ENCODE peak calls at places on chromosomes 3 and 15, in five cellular contexts. Q, O, J, G and K are unnamed samples.

GRCh38 chr15:33810083-33810595 is 158.2 kb upstream of the CHRM5 start:
- DNase-seq in Q (peak), O (no peak), J (no peak), G (no peak), K (no peak)

GRCh38 chr3:123792473-123793201 is 91.5 kb downstream of the MYLK start:
- DNase-seq in Q (peak), O (peak), J (no peak), G (no peak), K (no peak)

GRCh38 chr3:196995646-196996355 is 27.2 kb upstream of the PIGZ start:
- DNase-seq in Q (no peak), O (no peak), J (peak), G (no peak), K (no peak)

GRCh38 chr3:37907906-37908305 is 46.2 kb downstream of the CTDSPL start:
- DNase-seq in Q (no peak), O (peak), J (no peak), G (no peak), K (no peak)

GRCh38 chr3:160564205-160564922 is 1.0 kb downstream of the KPNA4 start:
- DNase-seq in Q (peak), O (no peak), J (peak), G (no peak), K (no peak)

GRCh38 chr15:89785771-89786135 is 9.6 kb downstream of the MESP2 start:
- DNase-seq in Q (no peak), O (no peak), J (no peak), G (no peak), K (no peak)

GRCh38 chr3:42014443-42014945 is 52.6 kb upstream of the ULK4 start:
- DNase-seq in Q (peak), O (no peak), J (no peak), G (no peak), K (no peak)

GRCh38 chr3:36075491-36075890 is 304.8 kb upstream of the STAC start:
- DNase-seq in Q (no peak), O (peak), J (no peak), G (no peak), K (no peak)

GRCh38 chr15:52178765-52179164 is 12.4 kb downstream of the GNB5 start:
- DNase-seq in Q (no peak), O (no peak), J (no peak), G (no peak), K (peak)

GRCh38 chr3:12143949-12144504 is 14.7 kb downstream of the TIMP4 start:
- DNase-seq in Q (peak), O (peak), J (peak), G (no peak), K (no peak)

GRCh38 chr3:150278843-150279341 is 129.2 kb upstream of the TSC22D2 start:
- DNase-seq in Q (no peak), O (no peak), J (no peak), G (no peak), K (no peak)

DNA sequence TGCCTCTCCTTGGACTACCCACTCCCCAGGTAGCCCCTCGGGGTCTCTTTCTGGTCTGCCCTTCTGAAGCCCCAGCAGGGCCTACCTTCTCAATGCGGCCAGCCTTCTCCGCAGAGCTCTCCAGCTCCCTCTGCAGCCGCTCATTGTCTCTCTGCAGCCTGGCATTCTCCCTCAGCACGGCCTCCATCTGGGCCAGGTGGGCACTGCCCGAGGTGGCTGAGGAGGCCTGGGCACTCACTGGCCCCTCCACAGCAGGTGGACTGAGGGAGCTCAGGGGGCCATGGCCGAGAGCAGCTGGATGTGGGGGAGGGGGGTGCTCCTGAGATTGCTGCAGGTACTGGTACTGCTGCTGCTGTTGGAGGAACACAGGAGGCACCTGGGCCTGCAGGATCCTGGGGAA is 6.8 kb downstream of the AMOTL2 start:
- DNase-seq in Q (no peak), O (no peak), J (peak), G (no peak), K (no peak)
- TF ChIP-seq CTCF in Q (peak), O (peak), J (no peak), G (peak), K (no peak)

GRCh38 chr15:99981223-99981647 is 248.0 kb upstream of the LYSMD4 start:
- DNase-seq in Q (no peak), O (peak), J (no peak), G (no peak), K (no peak)
- TF ChIP-seq CTCF in Q (no peak), O (peak), J (no peak), G (no peak), K (no peak)

DNA sequence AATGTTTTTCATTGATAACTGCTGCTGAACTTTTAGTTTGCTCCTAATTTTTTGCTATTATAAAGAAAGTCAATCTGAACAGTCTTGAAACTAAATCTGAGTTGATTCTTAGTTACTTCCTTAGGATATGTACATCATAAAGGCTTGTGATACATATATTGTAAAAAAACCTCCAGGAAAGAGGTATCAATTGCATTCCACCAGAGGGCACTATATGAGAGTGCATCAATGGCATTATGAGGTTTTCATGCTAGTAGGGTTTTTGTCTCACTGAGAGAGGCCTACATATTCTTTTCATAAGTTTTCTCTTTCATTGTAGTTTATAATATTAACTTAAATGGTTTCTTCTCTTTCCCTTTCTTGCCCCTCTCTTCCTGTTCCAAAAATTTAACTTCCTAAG is 46.9 kb downstream of the PIK3R4 start:
- DNase-seq in Q (peak), O (peak), J (no peak), G (peak), K (no peak)
- TF ChIP-seq CTCF in Q (peak), O (peak), J (no peak), G (peak), K (peak)

GRCh38 chr3:28850186-28850585 is 430.7 kb upstream of the RBMS3 start:
- DNase-seq in Q (no peak), O (no peak), J (no peak), G (no peak), K (no peak)

GRCh38 chr3:28856796-28857195 is 424.1 kb upstream of the RBMS3 start:
- DNase-seq in Q (no peak), O (no peak), J (no peak), G (no peak), K (no peak)

GRCh38 chr3:28853830-28854229 is 427.0 kb upstream of the RBMS3 start:
- DNase-seq in Q (peak), O (no peak), J (no peak), G (no peak), K (no peak)
- TF ChIP-seq CTCF in Q (no peak), O (peak), J (no peak), G (no peak), K (peak)

DNA sequence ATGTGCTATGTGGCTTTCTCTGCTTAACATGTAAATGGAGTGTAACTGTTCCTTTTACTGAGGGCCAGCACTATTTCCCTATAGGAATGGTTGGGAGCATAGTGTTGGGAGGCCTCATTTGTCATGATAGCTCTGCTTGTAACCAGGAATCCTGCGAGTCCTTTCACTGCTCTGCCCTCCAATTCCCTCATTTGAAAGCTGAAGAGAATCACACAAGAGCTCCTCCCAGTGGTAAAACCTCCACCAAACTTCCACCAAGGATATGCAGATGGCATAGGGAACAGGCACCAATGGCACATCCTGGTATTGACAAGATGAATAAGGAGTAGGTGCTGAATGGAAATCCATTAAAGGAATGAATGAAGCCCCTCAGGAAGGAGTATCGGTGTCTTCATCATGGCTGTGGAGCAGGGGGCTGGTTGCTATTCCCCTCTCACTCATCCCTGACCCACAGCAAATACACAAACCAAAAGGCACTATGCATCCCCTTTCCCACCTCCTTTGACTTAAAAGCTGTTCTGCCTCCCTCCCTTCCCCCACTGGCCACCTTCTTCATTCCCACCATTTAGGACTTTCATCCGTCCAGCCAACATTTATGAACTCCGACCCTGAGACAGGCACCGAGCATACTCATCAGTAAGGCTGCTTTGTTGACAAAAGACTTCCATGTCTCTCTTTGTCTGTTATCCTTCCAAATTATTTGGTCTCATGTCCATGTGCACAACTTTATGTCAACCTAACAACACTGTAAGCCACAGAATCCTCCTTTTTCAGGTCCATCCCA is 560.8 kb downstream of the FOXP1 start:
- DNase-seq in Q (peak), O (peak), J (no peak), G (no peak), K (no peak)
- TF ChIP-seq CTCF in Q (peak), O (peak), J (no peak), G (peak), K (peak)